ENCODE peak calls at places on chromosome 18, in six cellular contexts. W, U, Q, Z, Y and H are unnamed samples. For H3K4me1 and H3K27me3, the result is how much of the 10 kb centered on the place peaks cover.

GRCh38 chr18:34023471-34023870 is 201.2 kb downstream of the NOL4 start:
- DNase-seq in U (no peak), Q (no peak), Z (no peak), W (no peak), Y (no peak), H (no peak)

GRCh38 chr18:12079504-12080237 is 14.0 kb upstream of the ANKRD62 start:
- DNase-seq in Y (peak), W (no peak), U (no peak), Z (no peak), Q (no peak), H (no peak)

GRCh38 chr18:40897884-40898283 is 1057.2 kb upstream of the PIK3C3 start:
- DNase-seq in Z (no peak), W (no peak), U (no peak), Q (no peak), Y (no peak), H (no peak)

GRCh38 chr18:79868811-79869541 is 71.2 kb downstream of the KCNG2 start:
- DNase-seq in W (no peak), U (no peak), Y (no peak), Q (no peak), Z (peak), H (no peak)

GRCh38 chr18:13446581-13447470 is 228.3 kb downstream of the LDLRAD4 start:
- DNase-seq in W (no peak), Y (no peak), U (no peak), Q (no peak), Z (no peak), H (no peak)

GRCh38 chr18:42850174-42850766 is 265.2 kb downstream of the RIT2 start:
- DNase-seq in Z (no peak), Q (no peak), U (no peak), W (no peak), Y (no peak), H (no peak)

GRCh38 chr18:58213931-58214431 is 170.0 kb downstream of the NEDD4L start:
- DNase-seq in Y (peak), Z (no peak), U (no peak), W (no peak), Q (no peak), H (no peak)

GRCh38 chr18:79620586-79621165 is 58.9 kb upstream of the CTDP1 start:
- DNase-seq in U (no peak), W (no peak), Q (no peak), Y (no peak), Z (no peak), H (no peak)

GRCh38 chr18:57624988-57625387 is 3.4 kb upstream of the NARS1 start:
- DNase-seq in W (no peak), Z (no peak), U (no peak), Y (no peak), Q (no peak), H (no peak)

GRCh38 chr18:55289048-55289447 is 298.9 kb downstream of the TCF4 start:
- DNase-seq in W (no peak), Y (no peak), U (no peak), Q (no peak), Z (no peak), H (no peak)

GRCh38 chr18:10559566-10560456 is 34.0 kb downstream of the NAPG start:
- DNase-seq in U (no peak), Q (no peak), Z (no peak), W (no peak), Y (peak), H (no peak)

GRCh38 chr18:8720141-8720540 is 14.8 kb downstream of the MTCL1 start:
- DNase-seq in Q (no peak), Y (no peak), U (no peak), Z (no peak), W (no peak), H (no peak)

GRCh38 chr18:35713545-35713944 is 132.0 kb downstream of the GALNT1 start:
- DNase-seq in U (no peak), Q (no peak), Y (no peak), Z (no peak), W (no peak), H (no peak)

GRCh38 chr18:80228051-80228848 is 19.1 kb downstream of the PARD6G start:
- DNase-seq in Q (no peak), U (no peak), W (no peak), Y (no peak), Z (no peak), H (peak)

GRCh38 chr18:6355789-6356589 is 58.7 kb downstream of the L3MBTL4 start:
- DNase-seq in Y (no peak), Z (no peak), Q (no peak), U (no peak), W (no peak), H (no peak)

GRCh38 chr18:36130883-36131653 is 1.4 kb downstream of the ELP2 start:
- DNase-seq in W (no peak), Q (no peak), U (no peak), Y (no peak), Z (no peak), H (no peak)

GRCh38 chr18:40866013-40866644 is 1088.9 kb upstream of the PIK3C3 start:
- DNase-seq in Z (no peak), Q (no peak), U (no peak), Y (no peak), W (peak), H (no peak)

GRCh38 chr18:72895548-72895947 is 27.8 kb upstream of the NETO1 start:
- DNase-seq in U (no peak), W (no peak), Q (no peak), Y (no peak), Z (no peak), H (no peak)

GRCh38 chr18:74288041-74288440 is 3.7 kb downstream of the CYB5A start:
- DNase-seq in U (no peak), W (no peak), Y (no peak), Q (peak), Z (no peak), H (no peak)

GRCh38 chr18:6881034-6881800 is 151.7 kb downstream of the ARHGAP28 start:
- DNase-seq in Q (no peak), Z (peak), U (no peak), W (no peak), Y (no peak), H (no peak)

GRCh38 chr18:5380581-5380980 is 85.1 kb upstream of the ZBTB14 start:
- DNase-seq in U (no peak), Z (no peak), Y (peak), Q (no peak), W (no peak), H (no peak)

GRCh38 chr18:56086176-56086575 is 498.2 kb upstream of the TCF4 start:
- DNase-seq in Y (no peak), Q (no peak), U (no peak), Z (no peak), W (no peak), H (no peak)

GRCh38 chr18:76466410-76466991 is 28.5 kb downstream of the ZNF516 start:
- DNase-seq in W (no peak), Q (no peak), Z (no peak), U (no peak), Y (no peak), H (peak)

GRCh38 chr18:8863427-8863826 is 158.1 kb downstream of the MTCL1 start:
- DNase-seq in W (no peak), Z (no peak), Y (no peak), U (no peak), Q (no peak), H (no peak)

GRCh38 chr18:8661754-8662573 is 43.4 kb upstream of the MTCL1 start:
- DNase-seq in U (no peak), Z (no peak), W (no peak), Q (no peak), Y (no peak), H (no peak)

GRCh38 chr18:29874519-29875098 is 1167.9 kb downstream of the DSC3 start:
- DNase-seq in Y (peak), Q (no peak), Z (no peak), W (no peak), U (no peak), H (no peak)

GRCh38 chr18:76565238-76566173 is 70.5 kb upstream of the ZNF516 start:
- DNase-seq in U (peak), Z (peak), Q (peak), W (peak), Y (peak), H (peak)

GRCh38 chr18:31098878-31099277 is 3.3 kb downstream of the DSC2 start:
- DNase-seq in Z (no peak), Y (no peak), W (no peak), U (no peak), Q (no peak), H (no peak)

GRCh38 chr18:31097666-31098065 is 4.6 kb downstream of the DSC2 start:
- DNase-seq in Y (no peak), U (no peak), Q (no peak), Z (no peak), W (no peak), H (no peak)

GRCh38 chr18:31101148-31102019 is 837 bp downstream of the DSC2 start:
- DNase-seq in Z (peak), Q (peak), U (peak), W (peak), Y (peak), H (peak)

GRCh38 chr18:31100598-31101147 is 1.5 kb downstream of the DSC2 start:
- DNase-seq in Q (no peak), U (peak), Y (peak), Z (no peak), W (no peak), H (no peak)

GRCh38 chr18:31099490-31100230 is 2.6 kb downstream of the DSC2 start:
- DNase-seq in U (no peak), W (no peak), Z (no peak), Q (no peak), Y (no peak), H (no peak)
- H3K4me1 ChIP-seq in U (under half), W (under half), Z (under half), Q (under half), Y (under half), H (under half)

GRCh38 chr18:2847341-2848144 is 737 bp downstream of the EMILIN2 start:
- DNase-seq in W (no peak), Z (no peak), Y (no peak), Q (no peak), U (no peak), H (no peak)

GRCh38 chr18:2846638-2847340 is at the start of gene EMILIN2:
- DNase-seq in W (no peak), Q (peak), Z (peak), Y (peak), U (peak), H (peak)

GRCh38 chr18:2846241-2846637 is 567 bp upstream of the EMILIN2 start:
- DNase-seq in U (no peak), Q (no peak), Z (no peak), Y (no peak), W (no peak), H (no peak)

GRCh38 chr18:2845175-2845574 is 1.6 kb upstream of the EMILIN2 start:
- DNase-seq in W (no peak), Q (no peak), U (no peak), Z (no peak), Y (no peak), H (no peak)

DNA sequence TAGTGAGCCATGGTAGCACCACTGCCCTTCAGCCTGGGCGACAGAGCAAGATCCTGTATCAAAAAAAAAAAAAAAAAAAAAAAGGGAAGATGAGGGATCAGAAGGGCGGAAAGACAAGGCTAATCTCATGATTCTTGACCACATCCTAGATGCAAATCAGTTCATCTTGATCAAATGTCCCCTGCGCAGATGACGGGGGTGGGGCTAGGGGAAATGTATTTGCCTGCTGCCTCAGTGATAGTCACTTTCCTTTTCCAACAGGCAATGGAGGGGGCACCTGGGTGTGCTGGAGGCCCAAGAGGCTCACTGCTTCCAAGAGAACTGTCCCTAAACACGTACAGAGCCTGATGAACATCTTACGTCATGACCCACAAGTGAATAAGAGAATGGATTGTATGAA is 3.6 kb upstream of the EMILIN2 start:
- DNase-seq in U (no peak), Q (no peak), Z (no peak), W (no peak), Y (no peak), H (no peak)
- H3K27me3 ChIP-seq in U (under half), Q (under half), Z (under half), W (under half), Y (under half), H (under half)

DNA sequence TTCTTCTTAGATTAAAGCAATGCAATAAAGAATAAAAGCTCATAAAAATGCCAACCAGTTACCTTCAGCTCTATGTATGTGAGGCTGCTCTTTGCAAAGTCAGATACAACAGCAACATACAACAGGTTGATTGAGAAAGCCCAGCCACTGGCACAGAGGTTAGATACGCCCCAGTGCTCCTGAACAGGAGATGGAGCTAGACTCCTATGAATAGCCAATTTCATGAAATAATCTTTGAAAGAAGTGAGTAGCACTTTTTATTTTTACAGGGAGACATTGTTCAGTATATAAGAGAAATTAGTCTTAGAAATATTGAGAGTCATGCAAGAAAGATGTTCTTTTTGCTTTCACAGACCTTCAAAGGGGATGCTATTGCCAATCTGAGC is 362.4 kb upstream of the MEX3C start:
- DNase-seq in U (no peak), Z (no peak), W (no peak), Q (no peak), Y (peak), H (no peak)
- TF ChIP-seq CTCF in U (no peak), Z (no peak), W (peak), Q (no peak), Y (peak), H (no peak)

DNA sequence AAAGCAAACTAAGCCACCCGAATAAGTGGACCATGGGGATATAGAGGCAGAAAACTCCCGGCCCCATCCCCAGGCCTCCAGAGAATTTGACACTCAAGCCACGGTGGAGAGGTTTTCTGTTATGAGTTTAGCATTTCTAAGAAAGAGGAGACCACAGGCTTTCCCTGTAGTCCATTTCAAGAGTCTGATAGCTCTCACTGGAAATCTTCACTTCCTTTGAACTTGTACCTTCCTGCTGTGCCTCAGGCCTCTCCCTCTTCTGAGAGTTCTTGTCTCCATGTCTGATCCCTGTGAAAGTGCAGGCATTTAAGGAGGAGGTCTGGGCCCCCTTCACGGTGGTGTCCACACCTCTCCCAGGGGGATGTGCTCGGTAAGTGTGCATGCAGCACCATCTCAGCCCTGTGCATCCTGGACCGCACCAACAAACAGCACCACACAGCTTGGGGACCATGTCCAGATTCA is 113.7 kb downstream of the BCL2 start:
- DNase-seq in Y (no peak), W (no peak), Q (no peak), U (no peak), Z (no peak), H (no peak)
- H3K4me1 ChIP-seq in Y (under half), W (under half), Q (under half), U (under half), Z (under half), H (under half)